ENCODE peak calls at places on chromosomes 1 and 21, in ten cellular contexts. C, M, F, D, G, W, E, R, J and Q are unnamed samples.

GRCh38 chr1:82837261-82837660 is 1036.5 kb downstream of the ADGRL2 start:
- DNase-seq in C (no peak), M (no peak), F (no peak), D (no peak), G (no peak), W (no peak), E (no peak), R (peak; percentile 15), J (no peak), Q (no peak)

GRCh38 chr1:183339556-183340167 is 78.5 kb downstream of the NMNAT2 start:
- DNase-seq in C (no peak), M (no peak), F (no peak), D (no peak), G (no peak), W (no peak), E (no peak), R (no peak), J (peak; percentile 55), Q (no peak)

GRCh38 chr1:167587342-167587741 is 33.8 kb upstream of the CREG1 start:
- DNase-seq in C (no peak), M (no peak), F (no peak), D (no peak), G (no peak), W (no peak), E (no peak), R (no peak), J (no peak), Q (no peak)

GRCh38 chr1:231139659-231140650 is 21.9 kb upstream of the TRIM67 start:
- DNase-seq in C (peak; percentile 57), M (no peak), F (peak; percentile 88), D (no peak), G (no peak), W (peak; percentile 75), E (no peak), R (peak; percentile 74), J (peak; percentile 99), Q (no peak)

GRCh38 chr1:54490361-54491248 is 57.4 kb upstream of the ACOT11 start:
- DNase-seq in C (peak; percentile 43), M (no peak), F (no peak), D (no peak), G (no peak), W (no peak), E (peak; percentile 26), R (peak; percentile 32), J (no peak), Q (no peak)

GRCh38 chr1:218473527-218473926 is 128.4 kb downstream of the TGFB2 start:
- DNase-seq in C (no peak), M (no peak), F (no peak), D (no peak), G (no peak), W (no peak), E (no peak), R (no peak), J (peak; percentile 79), Q (peak; percentile 70)

GRCh38 chr1:160219062-160219929 is 14.1 kb downstream of the PEA15 start:
- DNase-seq in C (peak; percentile 40), M (no peak), F (peak; percentile 70), D (peak; percentile 40), G (peak; percentile 19), W (peak; percentile 55), E (no peak), R (peak; percentile 89), J (peak; percentile 65), Q (no peak)

GRCh38 chr21:36647279-36648093 is 51.4 kb upstream of the SIM2 start:
- DNase-seq in C (peak; percentile 15), M (no peak), F (peak; percentile 35), D (no peak), G (no peak), W (no peak), E (no peak), R (no peak), J (peak; percentile 76), Q (no peak)

DNA sequence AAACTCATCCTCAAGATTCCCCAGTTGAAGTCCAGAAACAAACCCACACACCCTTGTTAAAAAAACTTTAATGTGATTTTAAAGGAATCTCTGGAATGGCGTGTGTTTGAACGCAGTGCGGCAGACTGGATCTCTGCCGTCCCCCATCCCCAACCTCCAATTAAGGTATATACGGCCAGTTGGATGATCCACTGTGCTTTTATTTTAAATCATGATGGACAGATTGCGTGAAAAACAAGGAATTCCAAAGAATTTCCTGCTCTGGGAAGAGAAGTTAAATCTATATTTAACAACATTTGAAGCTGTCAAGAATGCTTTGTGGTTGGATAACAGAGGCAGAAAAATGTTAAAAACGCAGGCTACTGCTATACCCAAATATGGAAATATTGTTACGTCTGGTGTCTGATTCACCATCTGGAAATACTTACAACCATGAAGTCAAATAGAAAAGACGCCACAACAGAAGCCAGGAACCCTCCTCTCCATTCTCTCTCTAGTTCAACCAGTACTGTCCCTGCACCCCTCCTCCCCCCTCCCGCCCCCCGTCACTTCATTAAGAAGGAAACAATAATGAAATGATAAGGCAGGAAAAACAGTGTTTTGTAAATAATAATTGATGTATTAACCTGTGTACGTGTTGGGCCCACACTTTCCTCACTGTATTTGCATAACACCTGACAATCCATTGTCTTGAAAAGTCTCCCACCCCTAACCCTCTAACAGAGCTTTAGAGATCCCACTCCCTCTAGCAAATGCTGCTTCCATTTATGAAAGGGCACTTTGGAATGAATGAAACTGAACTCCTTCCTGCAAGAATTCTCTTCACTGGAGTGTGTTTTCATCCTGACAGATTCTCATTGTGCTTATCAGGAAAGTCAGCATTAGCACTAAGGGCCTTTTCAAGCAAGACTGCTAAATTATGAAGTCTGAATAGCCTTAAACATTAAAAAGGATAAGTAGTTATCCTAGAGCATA is 2.0 kb upstream of the CCN1 start:
- DNase-seq in C (no peak), M (no peak), F (peak; percentile 66), D (no peak), G (no peak), W (peak; percentile 94), E (no peak), R (peak; percentile 95), J (peak; percentile 99), Q (no peak)
- H3K4me3 ChIP-seq in C (no peak overlapping the region), M (peak overlapping the region; percentile 84), F (peak overlapping the region; percentile 78), D (peak overlapping the region; percentile 76), G (no peak overlapping the region), W (peak overlapping the region; percentile 89), E (no peak overlapping the region), R (peak overlapping the region; percentile 98), J (peak overlapping the region; percentile 67), Q (no peak overlapping the region)

DNA sequence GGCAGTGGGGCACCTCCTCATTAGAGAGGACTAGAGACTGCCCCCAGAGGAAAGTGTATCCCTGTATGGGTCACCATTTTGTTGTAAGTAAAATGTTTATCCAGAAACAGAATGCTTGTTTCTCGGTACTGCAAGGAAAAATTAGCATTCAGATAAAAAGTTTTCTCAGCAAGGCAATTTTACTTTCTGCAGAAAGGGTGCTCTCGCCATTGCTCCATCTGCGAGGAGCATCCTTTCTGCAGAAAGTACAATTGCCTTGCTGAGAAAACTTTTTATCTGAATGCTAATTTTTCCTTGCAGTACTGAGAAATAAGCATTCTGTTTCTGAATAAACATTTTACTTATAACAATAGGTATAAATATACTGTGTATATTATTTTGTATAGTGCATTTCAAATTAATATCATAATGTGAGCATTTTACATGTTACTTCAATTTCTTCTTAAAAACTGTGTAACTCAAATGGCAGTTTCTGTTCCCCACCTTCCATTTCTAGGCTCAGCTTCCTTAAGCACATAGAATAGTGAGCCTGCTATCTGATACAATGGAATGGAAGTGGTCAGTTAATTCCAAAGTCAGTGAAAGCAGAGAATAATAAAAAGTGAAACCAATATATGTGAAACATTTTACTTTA is 76.5 kb upstream of the DESI2 start:
- DNase-seq in C (no peak), M (no peak), F (peak; percentile 12), D (no peak), G (no peak), W (no peak), E (no peak), R (peak; percentile 20), J (no peak), Q (no peak)
- H3K9me3 ChIP-seq in C (no peaks in the 10 kb centered on the region), M (peaks cover 34% of the 10 kb centered on the region), F (peaks cover 52% of the 10 kb centered on the region), D (peaks cover 56% of the 10 kb centered on the region), G (peaks cover 24% of the 10 kb centered on the region), W (peaks cover 23% of the 10 kb centered on the region), E (no peaks in the 10 kb centered on the region), R (no peaks in the 10 kb centered on the region), J (no peaks in the 10 kb centered on the region), Q (no peaks in the 10 kb centered on the region)

DNA sequence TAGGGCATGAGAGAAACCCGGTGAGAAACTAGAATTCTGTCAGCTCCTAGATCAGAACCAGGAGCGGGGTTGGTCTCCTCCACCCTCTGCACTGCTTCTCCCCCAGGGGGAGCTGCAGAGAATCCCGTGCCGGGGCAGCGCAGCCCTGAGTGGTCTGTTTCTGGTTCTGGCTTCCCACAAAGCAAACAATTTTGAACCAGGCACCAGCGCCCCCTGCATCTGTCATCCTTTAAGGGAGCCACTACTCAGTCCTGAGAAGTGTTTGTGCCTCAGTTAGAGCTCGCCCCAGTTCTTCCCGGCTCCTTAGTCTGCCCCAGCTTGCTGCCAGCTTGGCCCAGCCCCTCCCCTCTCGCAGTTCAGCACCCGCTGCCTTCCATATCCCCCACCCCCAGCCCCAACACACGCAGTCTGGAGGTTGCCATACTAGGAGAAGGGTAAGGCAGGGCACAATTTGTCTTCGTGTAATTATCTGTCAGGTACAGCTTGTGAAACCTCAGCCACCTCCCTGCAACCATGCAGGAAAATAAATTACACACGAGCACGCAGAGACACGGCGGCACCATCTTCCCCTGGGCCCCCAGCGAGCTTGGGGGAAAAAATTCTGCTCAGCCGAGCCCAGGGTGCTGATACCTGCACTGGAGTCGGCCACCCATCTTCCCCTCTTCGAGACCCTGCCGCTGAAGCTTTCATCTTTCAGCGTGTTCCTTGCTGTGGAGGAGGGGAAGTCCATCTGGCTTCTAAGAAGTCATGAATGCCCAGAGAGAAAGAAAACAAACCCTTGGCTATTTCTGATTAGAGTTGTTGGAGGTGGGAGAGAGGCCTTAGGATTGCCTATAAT is 62.6 kb upstream of the CD1D start:
- DNase-seq in C (peak; percentile 44), M (peak; percentile 71), F (peak; percentile 57), D (no peak), G (peak; percentile 32), W (no peak), E (peak; percentile 52), R (peak; percentile 70), J (peak; percentile 26), Q (peak; percentile 27)
- H3K4me3 ChIP-seq in C (no peak overlapping the region), M (peak overlapping the region; percentile 27), F (no peak overlapping the region), D (no peak overlapping the region), G (no peak overlapping the region), W (peak overlapping the region; percentile 36), E (no peak overlapping the region), R (peak overlapping the region; percentile 47), J (peak overlapping the region; percentile 11), Q (no peak overlapping the region)

GRCh38 chr21:27132270-27132669 is 165.4 kb upstream of the ADAMTS5 start:
- DNase-seq in C (no peak), M (no peak), F (no peak), D (no peak), G (no peak), W (peak; percentile 51), E (peak; percentile 43), R (peak; percentile 20), J (peak; percentile 23), Q (no peak)

GRCh38 chr21:27130152-27130551 is 163.3 kb upstream of the ADAMTS5 start:
- DNase-seq in C (no peak), M (no peak), F (no peak), D (no peak), G (no peak), W (no peak), E (no peak), R (no peak), J (no peak), Q (no peak)

GRCh38 chr21:27129694-27130093 is 162.8 kb upstream of the ADAMTS5 start:
- DNase-seq in C (no peak), M (no peak), F (no peak), D (no peak), G (no peak), W (no peak), E (no peak), R (no peak), J (no peak), Q (no peak)

GRCh38 chr21:27129215-27129614 is 162.3 kb upstream of the ADAMTS5 start:
- DNase-seq in C (no peak), M (no peak), F (no peak), D (no peak), G (no peak), W (no peak), E (no peak), R (no peak), J (no peak), Q (no peak)

DNA sequence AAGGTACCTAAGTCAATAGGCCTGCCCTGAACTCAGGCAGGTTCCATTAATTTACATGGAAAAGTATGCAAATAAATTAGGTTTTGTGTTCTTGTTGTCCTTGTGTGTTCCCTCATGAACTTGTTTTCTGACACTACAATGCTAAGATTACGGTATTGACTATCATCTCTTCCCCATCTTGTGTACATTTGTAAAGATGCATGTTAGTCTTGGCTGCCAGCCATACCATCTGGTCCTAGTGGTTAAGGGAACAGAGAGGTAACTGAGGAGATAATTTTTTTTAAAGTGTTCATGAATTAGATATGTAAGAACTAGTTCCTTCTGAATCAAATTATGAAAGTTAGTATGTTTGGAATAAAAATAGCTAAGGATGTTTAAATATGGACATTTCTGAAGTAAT is 167.6 kb upstream of the ADAMTS5 start:
- DNase-seq in C (no peak), M (no peak), F (no peak), D (no peak), G (no peak), W (no peak), E (no peak), R (no peak), J (peak; percentile 2), Q (no peak)
- H3K9me3 ChIP-seq in C (no peaks in the 10 kb centered on the region), M (no peaks in the 10 kb centered on the region), F (no peaks in the 10 kb centered on the region), D (no peaks in the 10 kb centered on the region), G (peaks cover 45% of the 10 kb centered on the region), W (no peaks in the 10 kb centered on the region), E (no peaks in the 10 kb centered on the region), R (no peaks in the 10 kb centered on the region), J (no peaks in the 10 kb centered on the region), Q (no peaks in the 10 kb centered on the region)